ENCODE peak calls at places on chromosomes 11 and 22, in nine cellular contexts. F is spleen; O is IMR-90; G is kidney; D is right lobe of liver; H is stomach; X is effector memory CD4-positive, alpha-beta T cell; B is heart left ventricle; L is psoas muscle. Z is an unnamed sample. For H3K4me1, the result is how much of the 10 kb centered on the place peaks cover.

GRCh38 chr11:36431429-36432092 is 78.5 kb downstream of the TRAF6 start:
- DNase-seq in B (peak), L (no peak), X (peak), H (peak), D (no peak), F (no peak), O (peak), G (no peak), Z (no peak)

GRCh38 chr11:100801225-100801999 is 114.3 kb downstream of the ARHGAP42 start:
- DNase-seq in X (no peak), B (no peak), F (no peak), L (no peak), O (no peak), G (no peak), D (no peak), H (no peak), Z (no peak)

GRCh38 chr22:20203142-20204099 is 52.6 kb upstream of the CCDC188 start:
- DNase-seq in L (no peak), O (peak), F (no peak), B (peak), H (peak), X (no peak), G (no peak), D (peak), Z (no peak)

GRCh38 chr11:126317681-126318641 is 14.1 kb downstream of the DCPS start:
- DNase-seq in D (no peak), B (peak), G (peak), X (no peak), O (peak), L (peak), F (peak), H (no peak), Z (peak)

GRCh38 chr11:65793144-65793581 is 6.3 kb downstream of the OVOL1 start:
- DNase-seq in D (peak), O (no peak), G (peak), L (no peak), H (peak), F (no peak), X (no peak), B (no peak), Z (no peak)

GRCh38 chr11:15625691-15626090 is 511.0 kb downstream of the INSC start:
- DNase-seq in O (no peak), F (no peak), H (no peak), X (no peak), B (no peak), L (no peak), D (no peak), G (no peak), Z (no peak)

GRCh38 chr11:116231540-116231939 is 541.2 kb downstream of the BUD13 start:
- DNase-seq in X (no peak), F (no peak), L (no peak), O (no peak), B (no peak), H (no peak), D (no peak), G (no peak), Z (no peak)

GRCh38 chr11:120132645-120133185 is 5.2 kb downstream of the TRIM29 start:
- DNase-seq in F (no peak), O (no peak), L (no peak), D (peak), B (no peak), H (no peak), X (no peak), G (no peak), Z (peak)

GRCh38 chr11:67117667-67118058 is 1.4 kb upstream of the KDM2A start:
- DNase-seq in F (peak), X (peak), H (no peak), B (peak), G (peak), O (no peak), L (peak), D (peak), Z (no peak)

GRCh38 chr11:88576741-88577140 is 239.2 kb upstream of the CTSC start:
- DNase-seq in X (no peak), D (no peak), G (no peak), F (no peak), O (no peak), H (no peak), B (no peak), L (no peak), Z (no peak)

GRCh38 chr22:43697894-43698293 is 114.2 kb downstream of the EFCAB6 start:
- DNase-seq in G (no peak), H (no peak), B (no peak), O (no peak), L (no peak), F (no peak), D (no peak), X (no peak), Z (no peak)

GRCh38 chr11:78078218-78079167 is 1.2 kb downstream of the NDUFC2 start:
- DNase-seq in X (no peak), D (no peak), F (no peak), O (no peak), H (no peak), L (no peak), G (no peak), B (no peak), Z (no peak)

GRCh38 chr11:88402784-88403183 is 65.2 kb upstream of the CTSC start:
- DNase-seq in B (no peak), F (no peak), H (no peak), G (no peak), L (no peak), O (peak), X (no peak), D (no peak), Z (no peak)

GRCh38 chr22:41657709-41658108 is 31.0 kb downstream of the SNU13 start:
- DNase-seq in G (no peak), D (peak), H (no peak), X (no peak), O (no peak), F (no peak), L (no peak), B (no peak), Z (peak)

GRCh38 chr22:36465232-36466021 is 16.0 kb downstream of the TXN2 start:
- DNase-seq in H (peak), X (no peak), B (peak), G (peak), L (peak), F (peak), D (peak), O (peak), Z (peak)

GRCh38 chr11:102497061-102497460 is 33.5 kb downstream of the MMP7 start:
- DNase-seq in O (peak), X (no peak), F (no peak), H (no peak), L (no peak), G (no peak), D (no peak), B (no peak), Z (no peak)

GRCh38 chr11:19594326-19594725 is 118.3 kb upstream of the NAV2 start:
- DNase-seq in O (peak), H (no peak), F (no peak), D (no peak), L (no peak), G (no peak), B (no peak), X (no peak), Z (no peak)

GRCh38 chr22:38796262-38796957 is 2.5 kb upstream of the DNAL4 start:
- DNase-seq in O (no peak), X (no peak), G (no peak), H (no peak), D (no peak), F (no peak), B (no peak), L (no peak), Z (no peak)

GRCh38 chr22:45785458-45785857 is 113.8 kb downstream of the ATXN10 start:
- DNase-seq in X (no peak), B (no peak), H (no peak), G (no peak), F (no peak), D (peak), L (no peak), O (peak), Z (no peak)

GRCh38 chr11:8613036-8613435 is 19.0 kb upstream of the STK33 start:
- DNase-seq in O (no peak), D (no peak), H (no peak), X (no peak), B (no peak), G (no peak), F (no peak), L (no peak), Z (no peak)

GRCh38 chr22:45879552-45879949 is 97.4 kb downstream of the WNT7B start:
- DNase-seq in O (no peak), H (no peak), X (no peak), F (peak), G (peak), B (peak), L (peak), D (peak), Z (no peak)

GRCh38 chr22:45240810-45241631 is at the start of gene KIAA0930:
- DNase-seq in G (peak), D (peak), H (peak), F (peak), O (peak), B (peak), X (peak), L (peak), Z (peak)

GRCh38 chr22:32979606-32980005 is 78.6 kb downstream of the SYN3 start:
- DNase-seq in F (no peak), O (no peak), X (no peak), H (no peak), G (no peak), B (no peak), L (no peak), D (peak), Z (no peak)

GRCh38 chr11:58940028-58940427 is 740 bp downstream of the GLYATL1 start:
- DNase-seq in O (no peak), X (no peak), F (no peak), D (peak), L (no peak), G (no peak), H (no peak), B (no peak), Z (no peak)

GRCh38 chr11:33910261-33910959 is 18.5 kb upstream of the LMO2 start:
- DNase-seq in O (no peak), L (no peak), X (no peak), G (no peak), H (no peak), D (no peak), F (no peak), B (no peak), Z (no peak)

GRCh38 chr11:79152511-79152910 is 288.3 kb downstream of the TENM4 start:
- DNase-seq in B (no peak), L (no peak), H (no peak), F (no peak), D (no peak), O (no peak), X (no peak), G (peak), Z (peak)

GRCh38 chr11:123251656-123252344 is 56.8 kb upstream of the CLMP start:
- DNase-seq in G (peak), X (no peak), B (peak), L (peak), D (peak), O (peak), F (no peak), H (no peak), Z (peak)

GRCh38 chr22:39317756-39318506 is 1.5 kb downstream of the RPL3 start:
- DNase-seq in O (peak), B (no peak), D (no peak), X (no peak), H (no peak), F (no peak), G (no peak), L (no peak), Z (peak)

GRCh38 chr11:45180158-45180887 is 33.9 kb downstream of the PRDM11 start:
- DNase-seq in D (peak), O (no peak), H (peak), B (peak), F (peak), L (peak), X (no peak), G (peak), Z (peak)

GRCh38 chr22:35842954-35843353 is 125.3 kb downstream of the APOL5 start:
- DNase-seq in X (no peak), L (no peak), D (no peak), G (no peak), B (no peak), H (no peak), F (no peak), O (peak), Z (no peak)

GRCh38 chr11:95972055-95972454 is 48.1 kb upstream of the MTMR2 start:
- DNase-seq in F (no peak), X (no peak), L (no peak), H (no peak), G (no peak), B (no peak), D (no peak), O (peak), Z (no peak)

GRCh38 chr22:43859621-43860020 is 2.7 kb downstream of the SULT4A1 start:
- DNase-seq in O (no peak), F (no peak), X (no peak), H (no peak), B (no peak), G (peak), D (no peak), L (peak), Z (peak)

GRCh38 chr11:62732830-62733229 is 4.5 kb downstream of the TTC9C start:
- DNase-seq in L (no peak), D (no peak), H (no peak), B (no peak), G (no peak), X (no peak), F (no peak), O (peak), Z (no peak)

GRCh38 chr11:43736502-43737193 is 56.1 kb downstream of the HSD17B12 start:
- DNase-seq in O (peak), H (no peak), L (no peak), D (no peak), F (no peak), B (no peak), G (no peak), X (no peak), Z (no peak)

GRCh38 chr11:132427611-132428010 is 1057.2 kb downstream of the NTM start:
- DNase-seq in B (no peak), L (no peak), H (no peak), X (no peak), O (no peak), F (no peak), D (no peak), G (no peak), Z (no peak)
- H3K4me1 ChIP-seq in B (under half), L (under half), H (under half), X (under half), O (under half), F (under half), D (under half), G (under half), Z (under half)

GRCh38 chr11:81915045-81915444 is 818.6 kb downstream of the FAM181B start:
- DNase-seq in O (no peak), H (no peak), F (no peak), X (no peak), L (no peak), G (no peak), D (peak), B (no peak), Z (no peak)

GRCh38 chr11:81913793-81914192 is 819.9 kb downstream of the FAM181B start:
- DNase-seq in O (no peak), B (no peak), G (no peak), H (no peak), L (no peak), F (no peak), D (no peak), X (no peak), Z (no peak)

GRCh38 chr11:81916459-81916858 is 817.2 kb downstream of the FAM181B start:
- DNase-seq in D (no peak), O (no peak), X (no peak), B (no peak), H (no peak), F (no peak), L (no peak), G (no peak), Z (no peak)
- H3K4me1 ChIP-seq in D (under half), O (under half), X (under half), B (under half), H (under half), F (under half), L (under half), G (under half), Z (under half)

GRCh38 chr22:50283821-50284220 is 13.6 kb upstream of the MAPK11 start:
- DNase-seq in L (no peak), H (no peak), O (no peak), F (no peak), D (no peak), B (no peak), G (no peak), X (no peak), Z (no peak)
- H3K4me1 ChIP-seq in L (under half), H (half or more), O (under half), F (under half), D (under half), B (under half), G (under half), X (under half), Z (under half)

GRCh38 chr11:132777067-132777975 is 755.0 kb downstream of the OPCML start:
- DNase-seq in D (peak), X (no peak), B (no peak), H (no peak), O (no peak), G (no peak), L (no peak), F (no peak), Z (no peak)
- H3K4me1 ChIP-seq in D (under half), X (under half), B (under half), H (under half), O (under half), G (under half), L (under half), F (under half), Z (under half)

GRCh38 chr11:68889948-68890446 is 13.6 kb downstream of the MRPL21 start:
- DNase-seq in X (no peak), D (no peak), H (no peak), L (peak), F (peak), B (peak), O (peak), G (no peak), Z (peak)
- H3K4me1 ChIP-seq in X (under half), D (under half), H (under half), L (under half), F (under half), B (under half), O (under half), G (under half), Z (under half)

GRCh38 chr11:9678576-9678975 is 14.7 kb downstream of the SWAP70 start:
- DNase-seq in D (no peak), G (no peak), X (no peak), O (no peak), L (no peak), B (no peak), F (no peak), H (no peak), Z (no peak)

GRCh38 chr11:9681583-9682372 is 17.9 kb downstream of the SWAP70 start:
- DNase-seq in O (no peak), L (no peak), D (no peak), F (no peak), H (no peak), X (no peak), B (no peak), G (no peak), Z (no peak)

GRCh38 chr11:9675691-9676090 is 11.8 kb downstream of the SWAP70 start:
- DNase-seq in B (no peak), G (no peak), X (no peak), F (no peak), D (no peak), O (no peak), H (no peak), L (no peak), Z (no peak)

GRCh38 chr11:9677951-9678350 is 14.1 kb downstream of the SWAP70 start:
- DNase-seq in L (no peak), G (no peak), H (no peak), O (no peak), D (no peak), X (no peak), B (no peak), F (no peak), Z (no peak)

GRCh38 chr11:9680028-9680427 is 16.2 kb downstream of the SWAP70 start:
- DNase-seq in O (no peak), G (no peak), H (no peak), X (no peak), L (no peak), B (no peak), F (no peak), D (no peak), Z (no peak)
- H3K4me1 ChIP-seq in O (under half), G (under half), H (under half), X (under half), L (under half), B (under half), F (half or more), D (under half), Z (under half)

GRCh38 chr22:29813126-29813525 is 24.9 kb downstream of the ASCC2 start:
- DNase-seq in H (peak), F (no peak), B (no peak), X (no peak), O (no peak), G (no peak), L (no peak), D (peak), Z (no peak)
- H3K4me1 ChIP-seq in H (under half), F (under half), B (under half), X (under half), O (under half), G (under half), L (under half), D (half or more), Z (under half)

GRCh38 chr11:47435687-47436086 is 9.4 kb upstream of the PSMC3 start:
- DNase-seq in D (no peak), O (no peak), G (no peak), L (no peak), X (no peak), B (no peak), H (no peak), F (no peak), Z (no peak)

GRCh38 chr11:47431356-47432083 is 5.3 kb upstream of the PSMC3 start:
- DNase-seq in G (no peak), D (peak), H (no peak), L (no peak), O (no peak), B (no peak), F (no peak), X (no peak), Z (no peak)

GRCh38 chr11:47433157-47433556 is 6.9 kb upstream of the PSMC3 start:
- DNase-seq in H (no peak), G (no peak), F (no peak), B (no peak), O (no peak), L (no peak), X (no peak), D (no peak), Z (no peak)

GRCh38 chr11:47436726-47437125 is 10.5 kb upstream of the PSMC3 start:
- DNase-seq in F (no peak), G (no peak), X (no peak), D (no peak), H (no peak), B (no peak), O (no peak), L (no peak), Z (no peak)

GRCh38 chr11:47433991-47434786 is 8.0 kb upstream of the PSMC3 start:
- DNase-seq in L (peak), F (no peak), O (peak), H (no peak), B (no peak), X (no peak), G (no peak), D (peak), Z (no peak)
- H3K4me1 ChIP-seq in L (under half), F (under half), O (under half), H (under half), B (under half), X (under half), G (under half), D (half or more), Z (under half)

Z was measured in aorta.